ENCODE peak calls at places on chromosomes 3 and 15, in four cellular contexts. H is WTC11, G is HepG2, J is K562. W is an unnamed sample.

GRCh38 chr3:130755666-130756065 is 9.0 kb upstream of the PIK3R4 start:
- DNase-seq in G (no peak), H (no peak), J (no peak), W (no peak)

GRCh38 chr3:55721716-55722484 is 234.8 kb upstream of the WNT5A start:
- DNase-seq in G (no peak), H (peak), J (peak), W (peak)

GRCh38 chr3:21889166-21889565 is 138.2 kb upstream of the ZNF385D start:
- DNase-seq in G (no peak), H (no peak), J (no peak), W (no peak)

GRCh38 chr15:51444112-51444511 is 102.7 kb downstream of the GLDN start:
- DNase-seq in H (no peak), G (no peak), J (no peak), W (no peak)

GRCh38 chr3:30421261-30421660 is 185.1 kb upstream of the TGFBR2 start:
- DNase-seq in G (no peak), H (no peak), J (no peak), W (no peak)

GRCh38 chr3:46359748-46360509 is 6.0 kb downstream of the CCR2 start:
- DNase-seq in G (no peak), J (no peak), H (no peak), W (no peak)

GRCh38 chr3:166446291-166446690 is 609.1 kb upstream of the BCHE start:
- DNase-seq in H (no peak), J (no peak), G (no peak), W (no peak)

GRCh38 chr3:155106059-155106458 is 25.9 kb downstream of the MME start:
- DNase-seq in J (no peak), H (no peak), G (no peak), W (no peak)

GRCh38 chr3:108132727-108133373 is 42.0 kb upstream of the CD47 start:
- DNase-seq in H (no peak), G (no peak), J (no peak), W (no peak)

GRCh38 chr15:66498501-66499386 is 1.2 kb upstream of the SNAPC5 start:
- DNase-seq in G (peak), H (no peak), J (no peak), W (no peak)

GRCh38 chr3:163561151-163561550 is 1517.1 kb downstream of the SI start:
- DNase-seq in J (no peak), H (no peak), G (no peak), W (no peak)

GRCh38 chr15:69499521-69500201 is 47.0 kb downstream of the RPLP1 start:
- DNase-seq in G (no peak), H (no peak), J (no peak), W (no peak)

GRCh38 chr3:118144919-118145318 is 889.7 kb downstream of the IGSF11 start:
- DNase-seq in H (peak), G (no peak), J (no peak), W (no peak)

GRCh38 chr3:156323466-156323865 is 203.1 kb downstream of the KCNAB1 start:
- DNase-seq in H (no peak), G (no peak), J (no peak), W (no peak)

GRCh38 chr15:66894986-66895780 is 170.2 kb upstream of the SMAD3 start:
- DNase-seq in J (no peak), H (no peak), G (no peak), W (no peak)

GRCh38 chr3:155392138-155392537 is 98.7 kb upstream of the STRIT1 start:
- DNase-seq in J (no peak), G (no peak), H (no peak), W (no peak)

GRCh38 chr3:9622438-9622837 is 26.9 kb upstream of the MTMR14 start:
- DNase-seq in J (no peak), G (no peak), H (no peak), W (no peak)

GRCh38 chr3:42092006-42092405 is 849 bp downstream of the TRAK1 start:
- DNase-seq in H (no peak), J (no peak), G (no peak), W (no peak)

GRCh38 chr15:90340345-90340744 is 11.7 kb upstream of the ZNF774 start:
- DNase-seq in H (peak), G (peak), J (peak), W (no peak)

GRCh38 chr3:134378384-134378783 is 4.1 kb upstream of the AMOTL2 start:
- DNase-seq in H (peak), G (peak), J (peak), W (peak)
- TF ChIP-seq ELF4 in H (no peak), G (no peak), J (no peak), W (no peak)

GRCh38 chr3:57793737-57794187 is 37.7 kb downstream of the SLMAP start:
- DNase-seq in J (no peak), H (no peak), G (no peak), W (no peak)

GRCh38 chr3:57788624-57789018 is 32.5 kb downstream of the SLMAP start:
- DNase-seq in J (no peak), H (no peak), G (no peak), W (no peak)

GRCh38 chr3:57787867-57788623 is 31.9 kb downstream of the SLMAP start:
- DNase-seq in H (no peak), G (no peak), J (peak), W (no peak)

GRCh38 chr3:57792198-57792597 is 36.1 kb downstream of the SLMAP start:
- DNase-seq in G (no peak), J (no peak), H (no peak), W (no peak)

DNA sequence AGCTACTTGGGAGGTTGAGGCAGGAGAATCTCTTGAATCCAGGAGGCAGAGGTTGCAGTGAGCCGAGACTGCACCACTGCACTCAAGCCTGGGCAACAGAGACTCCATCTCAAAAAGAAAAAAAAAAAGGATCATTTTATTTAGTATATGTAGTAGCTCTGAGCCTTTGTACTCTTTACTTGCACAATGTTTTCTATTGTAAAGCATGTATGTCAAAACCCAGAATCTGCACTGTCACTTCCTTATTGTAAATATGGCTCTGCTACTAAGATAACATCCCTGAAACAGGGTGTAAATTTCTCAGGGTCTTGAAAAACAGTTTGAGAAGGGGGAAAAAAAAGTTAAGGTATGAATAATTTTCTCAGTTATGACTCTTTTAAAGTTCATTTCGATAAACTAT is 35.1 kb downstream of the SLMAP start:
- DNase-seq in H (no peak), J (no peak), G (peak), W (no peak)
- TF ChIP-seq ELF4 in H (no peak), J (no peak), G (no peak), W (no peak)

DNA sequence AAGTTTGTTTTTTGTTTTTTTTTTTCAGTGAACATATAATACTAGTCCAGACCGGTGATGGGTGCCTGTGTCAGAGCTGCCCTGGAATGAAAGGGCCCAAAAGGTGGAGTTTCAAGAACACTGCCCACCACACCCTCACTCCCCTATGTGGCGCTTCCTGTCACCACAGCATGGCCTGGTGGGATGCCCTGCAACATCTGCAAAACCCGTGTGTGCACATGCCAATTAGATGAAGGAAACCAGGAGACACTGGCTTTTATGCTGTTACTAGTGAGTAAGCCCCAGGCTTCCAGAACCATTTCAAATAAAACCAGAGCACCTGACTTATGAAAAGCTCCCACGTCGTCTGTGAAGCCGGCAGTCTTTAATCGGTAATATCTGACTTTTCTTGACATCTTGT is 6.6 kb downstream of the CFAP92 start:
- DNase-seq in H (no peak), J (no peak), G (no peak), W (no peak)
- TF ChIP-seq ELF4 in H (no peak), J (no peak), G (no peak), W (no peak)

DNA sequence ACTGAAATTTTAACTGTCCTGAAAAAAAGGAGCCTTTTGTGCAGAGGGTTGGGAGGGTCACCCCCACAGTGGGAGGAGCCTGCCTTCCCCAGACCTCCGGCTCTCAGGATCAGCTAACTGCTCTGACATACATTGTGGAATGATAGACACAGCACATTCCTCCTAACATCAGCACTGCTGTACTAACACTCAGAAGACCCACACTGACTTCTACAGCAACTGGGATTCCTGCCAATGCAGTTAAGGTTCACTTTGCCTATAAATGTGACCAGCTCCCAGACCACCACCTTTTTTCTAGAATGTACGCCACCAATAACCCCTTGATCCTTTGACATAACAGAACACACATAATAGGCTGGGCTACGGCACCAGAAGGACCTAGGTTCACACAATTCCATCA is 3.2 kb downstream of the CPEB1 start:
- DNase-seq in J (peak), H (no peak), G (no peak), W (peak)
- TF ChIP-seq ELF4 in J (no peak), H (no peak), G (no peak), W (no peak)

GRCh38 chr15:38320181-38320580 is 67.5 kb downstream of the SPRED1 start:
- DNase-seq in G (no peak), H (no peak), J (no peak), W (no peak)
- TF ChIP-seq ELF4 in G (no peak), H (no peak), J (no peak), W (no peak)

GRCh38 chr3:71001303-71001702 is 582.2 kb downstream of the FOXP1 start:
- DNase-seq in G (no peak), H (no peak), J (no peak), W (no peak)

GRCh38 chr3:70999730-71000129 is 583.8 kb downstream of the FOXP1 start:
- DNase-seq in G (no peak), J (no peak), H (no peak), W (no peak)

GRCh38 chr3:71002298-71002697 is 581.2 kb downstream of the FOXP1 start:
- DNase-seq in G (no peak), J (no peak), H (no peak), W (no peak)

GRCh38 chr3:70996082-70996481 is 587.4 kb downstream of the FOXP1 start:
- DNase-seq in J (no peak), H (no peak), G (no peak), W (no peak)

DNA sequence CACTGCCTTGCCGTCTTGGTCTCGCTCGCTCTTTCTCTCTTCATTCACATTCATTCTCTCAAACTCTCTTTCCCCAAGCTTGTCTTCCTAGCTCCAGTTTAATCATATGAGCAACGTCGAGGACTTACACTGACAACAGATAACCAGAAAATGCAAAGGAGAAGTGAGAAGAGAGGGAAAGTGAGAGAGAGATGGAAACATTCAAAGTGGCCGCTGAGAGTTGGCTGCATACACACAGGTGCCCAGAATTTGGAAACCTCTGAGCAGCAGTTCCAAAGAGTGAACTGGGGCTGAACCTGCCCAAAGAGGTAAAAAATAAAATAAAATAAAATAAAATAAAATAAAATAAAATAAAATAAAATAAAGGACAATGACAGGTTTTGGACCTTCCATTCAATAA is 583.0 kb downstream of the FOXP1 start:
- DNase-seq in J (no peak), G (no peak), H (no peak), W (no peak)
- TF ChIP-seq ELF4 in J (no peak), G (no peak), H (no peak), W (no peak)

GRCh38 chr3:168844502-168845482 is 749.1 kb upstream of the GOLIM4 start:
- DNase-seq in H (no peak), J (no peak), G (no peak), W (no peak)

GRCh38 chr3:168850109-168850508 is 754.4 kb upstream of the GOLIM4 start:
- DNase-seq in G (no peak), J (no peak), H (no peak), W (no peak)

GRCh38 chr3:168843481-168843880 is 747.8 kb upstream of the GOLIM4 start:
- DNase-seq in G (no peak), J (no peak), H (no peak), W (no peak)

DNA sequence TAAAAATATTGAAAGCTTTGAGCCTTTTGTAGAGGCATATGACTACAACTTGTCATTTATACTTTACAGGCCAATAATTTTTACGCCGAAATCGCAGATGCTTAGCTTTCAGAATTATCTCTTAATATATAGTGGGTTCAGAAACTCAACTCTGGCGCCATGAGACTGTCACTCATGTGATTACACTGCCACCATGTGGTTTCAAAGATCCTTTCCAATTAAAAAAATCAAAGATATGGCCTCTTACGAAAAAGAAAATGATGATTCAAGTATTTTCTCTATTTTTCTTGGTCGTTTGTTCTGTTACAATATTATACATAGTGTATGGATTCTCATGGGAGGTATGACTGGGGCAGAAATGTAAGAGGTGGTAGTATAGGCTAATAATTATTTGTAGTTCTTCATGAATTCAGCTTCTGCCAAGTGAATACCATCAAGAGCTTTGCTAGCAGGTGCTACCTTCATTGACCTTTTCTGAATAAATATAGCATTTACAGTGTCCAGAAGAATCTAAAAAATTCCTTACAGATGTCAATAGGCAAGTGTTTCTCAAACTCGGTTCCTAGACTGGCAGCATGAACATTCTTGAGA is 751.7 kb upstream of the GOLIM4 start:
- DNase-seq in H (no peak), J (no peak), G (no peak), W (peak)
- TF ChIP-seq ELF4 in H (no peak), J (no peak), G (no peak), W (no peak)

GRCh38 chr15:77554306-77555080 is 78.2 kb downstream of the LINGO1 start:
- DNase-seq in H (no peak), J (no peak), G (no peak), W (no peak)

GRCh38 chr15:77552066-77552465 is 80.6 kb downstream of the LINGO1 start:
- DNase-seq in H (no peak), J (no peak), G (no peak), W (no peak)

GRCh38 chr15:77555232-77555631 is 77.5 kb downstream of the LINGO1 start:
- DNase-seq in G (no peak), J (no peak), H (no peak), W (no peak)

GRCh38 chr15:77553257-77553656 is 79.5 kb downstream of the LINGO1 start:
- DNase-seq in G (no peak), H (no peak), J (no peak), W (no peak)

GRCh38 chr15:77557178-77557960 is 75.3 kb downstream of the LINGO1 start:
- DNase-seq in J (no peak), H (no peak), G (no peak), W (no peak)
- TF ChIP-seq ELF4 in J (no peak), H (no peak), G (no peak), W (no peak)